ENCODE peak calls at places on chromosomes 1 and 21, in seven cellular contexts. One of them, this sample, is unnamed.

GRCh38 chr1:36134805-36135339 is 9.8 kb upstream of the COL8A2 start:
- DNase-seq in IMR-90: peak; percentile 38
- DNase-seq in H9: peak; percentile 83
- DNase-seq in neuronal stem cell: peak; percentile 65
- DNase-seq in H1: peak; percentile 90
- DNase-seq in trophoblast cell: peak; percentile 82
- DNase-seq in mesendoderm: peak; percentile 90
- DNase-seq in this sample: peak; percentile 61

GRCh38 chr1:60915441-60915840 is 166.9 kb upstream of the NFIA start:
- DNase-seq in H1: no peak
- DNase-seq in neuronal stem cell: no peak
- DNase-seq in H9: no peak
- DNase-seq in trophoblast cell: no peak
- DNase-seq in mesendoderm: no peak
- DNase-seq in IMR-90: no peak
- DNase-seq in this sample: no peak

GRCh38 chr21:17406202-17406601 is 106.6 kb upstream of the CXADR start:
- DNase-seq in IMR-90: no peak
- DNase-seq in H9: no peak
- DNase-seq in mesendoderm: no peak
- DNase-seq in neuronal stem cell: no peak
- DNase-seq in H1: no peak
- DNase-seq in trophoblast cell: peak; percentile 7
- DNase-seq in this sample: no peak

GRCh38 chr1:209497729-209498128 is 85.8 kb upstream of the CAMK1G start:
- DNase-seq in IMR-90: no peak
- DNase-seq in mesendoderm: no peak
- DNase-seq in trophoblast cell: no peak
- DNase-seq in H9: no peak
- DNase-seq in neuronal stem cell: no peak
- DNase-seq in H1: no peak
- DNase-seq in this sample: no peak

GRCh38 chr1:39394598-39394997 is 96.8 kb upstream of the BMP8A start:
- DNase-seq in H1: no peak
- DNase-seq in H9: no peak
- DNase-seq in IMR-90: no peak
- DNase-seq in mesendoderm: peak; percentile 91
- DNase-seq in neuronal stem cell: no peak
- DNase-seq in trophoblast cell: no peak
- DNase-seq in this sample: no peak

GRCh38 chr1:208093754-208094719 is 150.1 kb downstream of the PLXNA2 start:
- DNase-seq in H1: peak; percentile 90
- DNase-seq in mesendoderm: peak; percentile 94
- DNase-seq in H9: peak; percentile 85
- DNase-seq in trophoblast cell: peak; percentile 95
- DNase-seq in IMR-90: peak; percentile 58
- DNase-seq in neuronal stem cell: peak; percentile 67
- DNase-seq in this sample: peak; percentile 82

GRCh38 chr1:188372821-188373220 is 1544.1 kb downstream of the PLA2G4A start:
- DNase-seq in mesendoderm: no peak
- DNase-seq in H9: no peak
- DNase-seq in IMR-90: no peak
- DNase-seq in H1: no peak
- DNase-seq in trophoblast cell: peak; percentile 74
- DNase-seq in neuronal stem cell: no peak
- DNase-seq in this sample: no peak

GRCh38 chr1:201917362-201918033 is 28.8 kb downstream of the SHISA4 start:
- DNase-seq in trophoblast cell: no peak
- DNase-seq in H1: no peak
- DNase-seq in mesendoderm: no peak
- DNase-seq in neuronal stem cell: no peak
- DNase-seq in IMR-90: peak; percentile 94
- DNase-seq in H9: no peak
- DNase-seq in this sample: peak; percentile 94

GRCh38 chr1:214392246-214392645 is 111.3 kb downstream of the SMYD2 start:
- DNase-seq in neuronal stem cell: no peak
- DNase-seq in mesendoderm: no peak
- DNase-seq in H9: no peak
- DNase-seq in H1: no peak
- DNase-seq in IMR-90: peak; percentile 84
- DNase-seq in trophoblast cell: no peak
- DNase-seq in this sample: no peak

GRCh38 chr1:112337028-112337531 is 58.9 kb upstream of the CTTNBP2NL start:
- DNase-seq in H9: peak; percentile 54
- DNase-seq in IMR-90: peak; percentile 31
- DNase-seq in neuronal stem cell: no peak
- DNase-seq in mesendoderm: peak; percentile 67
- DNase-seq in trophoblast cell: peak; percentile 40
- DNase-seq in H1: no peak
- DNase-seq in this sample: peak; percentile 58

GRCh38 chr1:78370779-78371482 is 119.8 kb upstream of the PTGFR start:
- DNase-seq in trophoblast cell: no peak
- DNase-seq in mesendoderm: no peak
- DNase-seq in neuronal stem cell: no peak
- DNase-seq in H9: no peak
- DNase-seq in IMR-90: peak; percentile 89
- DNase-seq in H1: no peak
- DNase-seq in this sample: no peak

GRCh38 chr1:45643978-45644377 is 20.1 kb upstream of the CCDC17 start:
- DNase-seq in mesendoderm: no peak
- DNase-seq in H9: no peak
- DNase-seq in H1: no peak
- DNase-seq in neuronal stem cell: no peak
- DNase-seq in IMR-90: no peak
- DNase-seq in trophoblast cell: peak; percentile 43
- DNase-seq in this sample: no peak

GRCh38 chr1:62045579-62045978 is 149.1 kb upstream of the L1TD1 start:
- DNase-seq in H1: no peak
- DNase-seq in trophoblast cell: no peak
- DNase-seq in H9: no peak
- DNase-seq in IMR-90: no peak
- DNase-seq in mesendoderm: peak; percentile 70
- DNase-seq in neuronal stem cell: no peak
- DNase-seq in this sample: no peak

GRCh38 chr21:19935459-19935858 is 1062.8 kb upstream of the NCAM2 start:
- DNase-seq in mesendoderm: no peak
- DNase-seq in IMR-90: no peak
- DNase-seq in trophoblast cell: no peak
- DNase-seq in neuronal stem cell: no peak
- DNase-seq in H9: no peak
- DNase-seq in H1: no peak
- DNase-seq in this sample: no peak
- H3K18ac ChIP-seq in mesendoderm: no peak overlapping the region
- H3K18ac ChIP-seq in IMR-90: no peak overlapping the region
- H3K18ac ChIP-seq in trophoblast cell: no peak overlapping the region
- H3K18ac ChIP-seq in neuronal stem cell: no peak overlapping the region
- H3K18ac ChIP-seq in H9: no peak overlapping the region
- H3K18ac ChIP-seq in H1: no peak overlapping the region
- H3K18ac ChIP-seq in this sample: no peak overlapping the region

GRCh38 chr1:21913763-21914162 is 23.3 kb downstream of the HSPG2 start:
- DNase-seq in neuronal stem cell: no peak
- DNase-seq in trophoblast cell: no peak
- DNase-seq in H1: no peak
- DNase-seq in mesendoderm: no peak
- DNase-seq in H9: no peak
- DNase-seq in IMR-90: no peak
- DNase-seq in this sample: no peak
- H3K4me1 ChIP-seq in neuronal stem cell: peaks cover 32% of the 10 kb centered on the region
- H3K4me1 ChIP-seq in trophoblast cell: peaks cover 59% of the 10 kb centered on the region
- H3K4me1 ChIP-seq in H1: peaks cover 15% of the 10 kb centered on the region
- H3K4me1 ChIP-seq in mesendoderm: peaks cover 15% of the 10 kb centered on the region
- H3K4me1 ChIP-seq in H9: peaks cover 16% of the 10 kb centered on the region
- H3K4me1 ChIP-seq in IMR-90: peaks cover 27% of the 10 kb centered on the region
- H3K4me1 ChIP-seq in this sample: peaks cover 55% of the 10 kb centered on the region

GRCh38 chr1:31421404-31422040 is 8.5 kb downstream of the SERINC2 start:
- DNase-seq in mesendoderm: peak; percentile 76
- DNase-seq in H1: peak; percentile 73
- DNase-seq in trophoblast cell: peak; percentile 31
- DNase-seq in IMR-90: peak; percentile 32
- DNase-seq in H9: peak; percentile 70
- DNase-seq in neuronal stem cell: peak; percentile 38
- DNase-seq in this sample: peak; percentile 57

GRCh38 chr1:31422505-31423319 is 9.7 kb downstream of the SERINC2 start:
- DNase-seq in neuronal stem cell: peak; percentile 79
- DNase-seq in trophoblast cell: peak; percentile 94
- DNase-seq in H1: peak; percentile 95
- DNase-seq in H9: peak; percentile 75
- DNase-seq in mesendoderm: peak; percentile 79
- DNase-seq in IMR-90: peak; percentile 90
- DNase-seq in this sample: peak; percentile 95

GRCh38 chr1:31424568-31424967 is 11.6 kb downstream of the SERINC2 start:
- DNase-seq in IMR-90: no peak
- DNase-seq in trophoblast cell: no peak
- DNase-seq in neuronal stem cell: no peak
- DNase-seq in H1: no peak
- DNase-seq in mesendoderm: no peak
- DNase-seq in H9: no peak
- DNase-seq in this sample: no peak

GRCh38 chr1:31425301-31426081 is 12.5 kb downstream of the SERINC2 start:
- DNase-seq in H1: no peak
- DNase-seq in neuronal stem cell: no peak
- DNase-seq in IMR-90: no peak
- DNase-seq in H9: no peak
- DNase-seq in trophoblast cell: no peak
- DNase-seq in mesendoderm: no peak
- DNase-seq in this sample: no peak

GRCh38 chr1:31423418-31423947 is 10.5 kb downstream of the SERINC2 start:
- DNase-seq in trophoblast cell: no peak
- DNase-seq in neuronal stem cell: no peak
- DNase-seq in mesendoderm: no peak
- DNase-seq in IMR-90: no peak
- DNase-seq in H1: no peak
- DNase-seq in H9: no peak
- DNase-seq in this sample: no peak
- H3K4me2 ChIP-seq in trophoblast cell: no peak overlapping the region
- H3K4me2 ChIP-seq in neuronal stem cell: no peak overlapping the region
- H3K4me2 ChIP-seq in mesendoderm: no peak overlapping the region
- H3K4me2 ChIP-seq in IMR-90: no peak overlapping the region
- H3K4me2 ChIP-seq in H1: no peak overlapping the region
- H3K4me2 ChIP-seq in H9: no peak overlapping the region
- H3K4me2 ChIP-seq in this sample: no peak overlapping the region

DNA sequence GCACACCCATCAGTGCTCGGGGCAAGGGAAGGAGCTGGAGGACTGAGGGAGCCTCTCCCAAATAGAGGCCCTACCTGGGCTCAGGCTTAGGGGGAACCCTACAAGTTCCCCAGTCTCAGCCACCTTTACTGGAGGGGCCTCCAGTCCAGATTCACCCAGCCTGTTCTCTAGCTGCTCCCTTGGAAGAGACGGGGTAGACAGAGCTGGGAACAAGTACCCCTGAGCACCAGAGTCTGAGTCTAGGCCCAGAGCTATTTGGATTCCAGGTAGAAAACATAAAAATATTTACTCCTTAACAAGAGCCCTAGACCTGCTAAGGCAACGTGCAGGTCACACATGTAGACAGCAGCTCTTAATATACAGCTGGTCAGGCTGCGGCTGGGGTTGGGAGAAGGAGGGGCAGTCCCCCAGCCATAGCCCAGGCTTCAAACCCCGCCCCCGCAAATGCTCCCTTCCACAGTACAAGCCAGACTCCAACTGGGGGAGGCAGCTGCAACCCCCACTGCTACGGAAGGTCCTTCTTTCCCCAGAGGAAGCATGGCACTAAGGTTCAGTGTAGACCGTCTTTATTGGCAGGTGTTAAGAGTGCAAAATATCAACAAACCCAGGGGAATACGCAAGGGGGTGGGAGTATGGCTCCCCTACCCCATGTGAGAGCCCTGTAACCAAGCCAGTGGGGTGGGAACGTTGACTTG is 8.0 kb downstream of the TENT5B start:
- DNase-seq in mesendoderm: peak; percentile 27
- DNase-seq in trophoblast cell: no peak
- DNase-seq in H9: peak; percentile 72
- DNase-seq in IMR-90: peak; percentile 67
- DNase-seq in H1: peak; percentile 74
- DNase-seq in neuronal stem cell: no peak
- DNase-seq in this sample: peak; percentile 55
- H3K18ac ChIP-seq in mesendoderm: no peak overlapping the region
- H3K18ac ChIP-seq in trophoblast cell: no peak overlapping the region
- H3K18ac ChIP-seq in H9: no peak overlapping the region
- H3K18ac ChIP-seq in IMR-90: no peak overlapping the region
- H3K18ac ChIP-seq in H1: peak overlapping the region; percentile 78
- H3K18ac ChIP-seq in neuronal stem cell: peak overlapping the region; percentile 31
- H3K18ac ChIP-seq in this sample: peak overlapping the region; percentile 24

This sample was measured in mesenchymal stem cell.